ENCODE peak calls at places on chromosomes 3 and 15, in six cellular contexts. M, S, E, J, Y and Z are unnamed samples. For H3K4me1, the result is how much of the 10 kb centered on the place peaks cover.

GRCh38 chr3:188584162-188584529 is 430.2 kb downstream of the LPP start:
- DNase-seq in M (no peak), Y (no peak), E (no peak), J (no peak), S (peak), Z (no peak)

GRCh38 chr3:182226995-182227394 is 515.3 kb downstream of the SOX2 start:
- DNase-seq in M (no peak), J (no peak), E (no peak), Y (no peak), S (no peak), Z (no peak)

GRCh38 chr3:96863129-96863740 is 48.8 kb downstream of the EPHA6 start:
- DNase-seq in J (peak), Y (peak), S (peak), M (no peak), E (no peak), Z (peak)

GRCh38 chr3:157290761-157291160 is 130.8 kb upstream of the CCNL1 start:
- DNase-seq in S (no peak), M (no peak), J (no peak), Y (no peak), E (no peak), Z (no peak)

GRCh38 chr3:111864821-111865656 is 6.0 kb downstream of the PHLDB2 start:
- DNase-seq in S (no peak), E (no peak), M (no peak), Y (no peak), J (peak), Z (no peak)

GRCh38 chr3:128439226-128439625 is 27.5 kb downstream of the DNAJB8 start:
- DNase-seq in J (no peak), E (no peak), S (no peak), M (no peak), Y (no peak), Z (no peak)

GRCh38 chr15:70055601-70056051 is 42.1 kb downstream of the TLE3 start:
- DNase-seq in M (no peak), E (no peak), S (no peak), Y (no peak), J (no peak), Z (no peak)

GRCh38 chr15:58952751-58953150 is 19.3 kb upstream of the SLTM start:
- DNase-seq in S (no peak), E (no peak), Y (no peak), M (no peak), J (peak), Z (no peak)

GRCh38 chr3:60579734-60580133 is 671.5 kb downstream of the FHIT start:
- DNase-seq in Y (no peak), E (no peak), S (no peak), M (no peak), J (no peak), Z (no peak)

GRCh38 chr3:190581041-190581501 is 67.2 kb downstream of the IL1RAP start:
- DNase-seq in E (no peak), M (no peak), J (peak), Y (no peak), S (no peak), Z (no peak)

GRCh38 chr15:90681480-90681879 is 35.7 kb upstream of the BLM start:
- DNase-seq in E (peak), Y (no peak), M (no peak), J (no peak), S (peak), Z (no peak)

GRCh38 chr3:197117107-197117506 is 87.5 kb upstream of the MELTF start:
- DNase-seq in E (no peak), Y (no peak), J (no peak), M (no peak), S (no peak), Z (no peak)

GRCh38 chr15:69939513-69940440 is 157.9 kb downstream of the TLE3 start:
- DNase-seq in M (no peak), S (no peak), J (peak), E (no peak), Y (peak), Z (no peak)

GRCh38 chr3:141940204-141940776 is 63.8 kb downstream of the ATP1B3 start:
- DNase-seq in Y (no peak), S (peak), E (no peak), J (no peak), M (peak), Z (peak)

GRCh38 chr15:40891810-40892448 is 2.3 kb upstream of the VPS18 start:
- DNase-seq in J (peak), E (no peak), S (no peak), M (no peak), Y (no peak), Z (peak)

GRCh38 chr3:50153782-50154475 is 1.2 kb upstream of the SEMA3F start:
- DNase-seq in Y (no peak), S (no peak), E (no peak), J (no peak), M (no peak), Z (no peak)

GRCh38 chr3:17518189-17519059 is 224.0 kb downstream of the TBC1D5 start:
- DNase-seq in J (peak), E (no peak), Y (no peak), S (no peak), M (no peak), Z (peak)

GRCh38 chr15:38069506-38069905 is 135.1 kb downstream of the TMCO5A start:
- DNase-seq in M (peak), S (peak), Y (no peak), E (no peak), J (no peak), Z (peak)

GRCh38 chr3:71076361-71076997 is 507.0 kb downstream of the FOXP1 start:
- DNase-seq in J (no peak), E (no peak), M (no peak), Y (no peak), S (no peak), Z (no peak)

GRCh38 chr15:31867536-31868442 is 162.5 kb upstream of the CHRNA7 start:
- DNase-seq in Y (peak), M (peak), J (peak), E (no peak), S (no peak), Z (peak)

GRCh38 chr15:31869640-31870335 is 160.5 kb upstream of the CHRNA7 start:
- DNase-seq in E (no peak), Y (no peak), J (no peak), S (no peak), M (no peak), Z (peak)

GRCh38 chr15:31871887-31872281 is 158.4 kb upstream of the CHRNA7 start:
- DNase-seq in Y (no peak), E (no peak), S (no peak), J (no peak), M (no peak), Z (no peak)

GRCh38 chr15:31870336-31871158 is 159.8 kb upstream of the CHRNA7 start:
- DNase-seq in J (peak), E (peak), S (peak), Y (peak), M (peak), Z (peak)

DNA sequence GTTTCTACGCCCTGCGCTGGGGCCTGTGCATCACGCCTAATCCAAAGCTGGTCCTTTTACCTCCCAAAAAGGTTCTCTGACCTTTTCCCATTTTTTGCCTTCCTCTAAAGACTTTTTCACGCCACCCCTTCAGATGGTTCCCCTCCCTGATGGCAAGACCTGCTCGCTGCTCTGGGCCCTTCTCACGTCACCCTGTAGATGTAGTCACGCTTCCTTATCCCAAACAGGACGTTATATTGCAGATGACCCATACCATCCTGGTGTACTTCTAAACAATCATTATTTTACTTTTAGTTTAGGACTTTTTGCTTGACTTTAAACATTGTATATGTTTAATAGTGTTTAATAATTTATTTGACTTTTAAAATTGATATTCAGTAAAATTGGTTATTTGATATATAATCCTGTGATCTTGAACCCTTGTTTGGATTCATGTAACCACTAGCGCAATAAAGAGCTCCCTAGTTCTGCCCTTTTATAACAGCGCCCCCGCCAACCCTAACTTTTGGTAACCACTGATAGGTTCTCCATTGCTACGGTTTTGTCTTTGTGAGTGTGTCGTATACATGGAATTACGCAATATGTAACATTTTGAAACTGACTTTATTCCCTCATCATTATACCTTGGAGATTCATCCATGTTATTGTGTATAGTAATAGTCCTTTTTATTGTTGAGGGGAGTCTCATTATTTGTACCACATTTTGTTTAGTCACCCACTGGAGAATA is 159.0 kb upstream of the CHRNA7 start:
- DNase-seq in Y (no peak), M (no peak), J (no peak), E (no peak), S (no peak), Z (no peak)
- H3K4me3 ChIP-seq in Y (peak), M (peak), J (peak), E (peak), S (peak), Z (peak)

GRCh38 chr3:183576487-183577107 is 21.1 kb upstream of the KLHL6 start:
- DNase-seq in E (no peak), J (no peak), S (peak), Y (peak), M (no peak), Z (peak)

GRCh38 chr3:183577336-183577735 is 21.8 kb upstream of the KLHL6 start:
- DNase-seq in E (no peak), M (no peak), Y (no peak), J (no peak), S (no peak), Z (no peak)

GRCh38 chr3:183578179-183578578 is 22.7 kb upstream of the KLHL6 start:
- DNase-seq in M (no peak), Y (no peak), J (no peak), E (no peak), S (no peak), Z (no peak)

DNA sequence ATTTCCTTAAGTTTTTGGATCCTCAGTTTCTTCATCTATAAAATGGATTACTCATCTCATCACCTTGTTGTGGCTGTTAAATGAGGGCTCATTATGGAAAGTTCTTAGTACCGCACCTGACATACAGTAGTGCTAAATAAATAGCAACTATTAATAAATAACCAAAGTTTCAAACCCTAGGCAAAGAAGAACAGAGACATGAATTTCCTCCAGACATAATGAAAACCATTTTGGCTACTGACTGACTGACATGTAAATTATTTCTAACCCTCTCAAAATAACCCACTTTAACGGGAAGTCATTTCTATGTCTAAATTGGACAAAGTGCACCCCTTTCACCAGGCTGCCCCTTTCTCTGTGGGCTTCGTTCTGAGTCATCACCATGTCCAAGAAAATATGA is 17.4 kb upstream of the KLHL6 start:
- DNase-seq in Y (no peak), E (no peak), J (no peak), M (no peak), S (no peak), Z (no peak)
- H3K4me1 ChIP-seq in Y (under half), E (under half), J (under half), M (under half), S (under half), Z (under half)

GRCh38 chr3:186613637-186614265 is 891 bp downstream of the AHSG start:
- DNase-seq in M (no peak), E (no peak), S (no peak), Y (no peak), J (no peak), Z (no peak)
- H3K4me3 ChIP-seq in M (no peak), E (no peak), S (no peak), Y (no peak), J (no peak), Z (no peak)

DNA sequence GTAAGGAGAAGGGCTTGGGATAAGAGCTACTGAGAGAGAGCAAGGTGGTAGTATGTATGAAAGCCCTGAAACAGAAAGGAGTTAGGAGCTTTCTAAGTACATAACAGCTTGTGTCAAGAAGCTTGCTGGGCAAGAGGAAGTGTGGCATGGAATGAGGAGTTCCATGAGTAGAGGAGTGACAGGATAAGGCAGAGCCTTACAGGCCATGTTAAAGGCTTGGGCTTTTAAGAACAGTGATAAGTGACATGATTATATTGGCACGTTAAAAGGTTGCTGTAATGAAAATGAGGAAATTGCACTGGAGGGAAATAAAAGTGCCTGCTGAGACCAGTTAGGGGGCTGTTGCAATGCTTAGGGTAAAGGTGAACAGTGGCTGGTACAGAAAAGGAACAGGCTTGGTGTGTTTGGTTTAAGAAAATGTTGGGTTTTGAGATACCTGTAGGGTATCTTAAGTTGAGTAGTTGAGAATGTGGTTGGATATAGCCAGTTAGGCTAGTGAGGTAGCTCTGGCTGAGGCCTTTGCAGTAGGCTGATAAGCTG is 49.0 kb downstream of the MEF2A start:
- DNase-seq in J (peak), Y (no peak), M (no peak), E (no peak), S (no peak), Z (no peak)
- H3K4me1 ChIP-seq in J (half or more), Y (under half), M (under half), E (under half), S (under half), Z (under half)

DNA sequence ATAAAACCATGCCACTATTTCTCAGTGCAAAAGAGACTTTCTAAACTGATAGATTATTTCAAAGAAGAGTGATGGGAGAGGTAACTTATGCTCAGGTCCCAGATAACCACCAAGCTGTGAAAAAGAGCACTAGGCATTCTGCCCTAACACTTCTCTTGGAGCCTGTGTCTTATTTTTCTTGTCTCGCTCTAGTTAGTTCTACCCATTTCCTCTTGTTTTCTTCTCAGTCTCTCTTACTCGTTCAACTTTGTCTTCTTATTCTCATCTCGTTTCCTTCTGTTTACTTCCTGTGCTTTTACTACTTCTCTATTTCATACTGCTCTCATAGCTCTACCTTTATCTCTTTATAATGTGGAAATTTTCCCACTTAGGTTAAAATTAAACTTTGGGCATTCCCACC is 91.8 kb upstream of the CGNL1 start:
- DNase-seq in Y (no peak), M (no peak), E (no peak), J (no peak), S (no peak), Z (no peak)
- H3K4me3 ChIP-seq in Y (no peak), M (no peak), E (no peak), J (no peak), S (no peak), Z (no peak)

GRCh38 chr15:85606721-85607120 is 188.0 kb downstream of the KLHL25 start:
- DNase-seq in M (no peak), J (no peak), Y (no peak), E (no peak), S (no peak), Z (no peak)
- H3K4me1 ChIP-seq in M (under half), J (under half), Y (under half), E (under half), S (under half), Z (under half)

DNA sequence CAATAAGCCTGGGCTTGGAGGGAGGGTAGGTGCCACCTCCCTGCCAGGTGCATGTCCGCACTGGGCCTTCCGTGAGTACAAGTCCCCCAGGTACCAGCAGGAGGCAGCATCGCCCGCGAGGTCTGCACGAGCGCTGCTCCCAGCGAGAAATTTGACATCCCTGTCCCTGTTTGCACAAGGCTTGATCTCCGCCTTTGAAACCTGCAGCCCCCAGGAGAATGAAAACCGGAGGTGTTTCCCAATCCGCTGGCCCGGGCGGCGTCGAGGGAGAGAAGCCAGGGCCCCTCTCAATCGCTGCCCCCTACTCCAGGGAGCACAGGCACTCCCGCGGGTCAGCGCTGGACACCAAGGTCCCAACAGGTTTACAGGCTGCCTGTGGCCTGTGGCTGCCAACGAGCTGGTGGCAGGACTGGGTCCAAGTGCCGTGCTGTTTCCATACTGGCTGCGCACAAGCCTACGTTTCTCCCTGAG is 961 bp downstream of the HAPLN3 start:
- DNase-seq in J (peak), S (no peak), Y (peak), E (no peak), M (peak), Z (peak)
- H3K4me3 ChIP-seq in J (peak), S (peak), Y (peak), E (peak), M (peak), Z (peak)

GRCh38 chr15:75696303-75696657 is 16.4 kb downstream of the CSPG4 start:
- DNase-seq in S (peak), E (peak), J (no peak), Y (no peak), M (no peak), Z (no peak)
- H3K4me1 ChIP-seq in S (half or more), E (under half), J (under half), Y (under half), M (under half), Z (under half)

GRCh38 chr3:14358426-14359211 is 43.8 kb upstream of the SLC6A6 start:
- DNase-seq in Y (no peak), E (no peak), J (no peak), S (peak), M (no peak), Z (no peak)
- H3K4me3 ChIP-seq in Y (no peak), E (no peak), J (no peak), S (peak), M (no peak), Z (no peak)

DNA sequence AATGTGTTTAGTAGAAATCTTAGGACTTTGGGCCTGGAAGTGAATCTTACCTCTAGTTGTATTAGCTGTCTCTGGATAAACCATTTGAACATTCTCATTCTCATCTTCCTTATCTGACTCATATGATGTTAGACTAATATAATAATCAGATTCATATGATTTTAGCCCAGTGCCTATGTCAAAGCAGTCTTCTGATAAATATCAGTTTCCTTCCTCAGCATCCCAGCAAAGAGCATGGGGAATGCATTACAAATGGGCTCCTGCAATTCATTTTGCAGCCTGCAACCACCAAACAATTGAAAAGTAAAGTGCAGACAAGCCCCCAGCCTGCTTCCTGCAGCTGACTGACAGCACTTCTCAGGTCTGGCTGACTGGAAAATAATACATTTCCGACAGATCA is 78.2 kb upstream of the STAC start:
- DNase-seq in J (no peak), E (no peak), Y (no peak), S (no peak), M (no peak), Z (no peak)
- H3K4me1 ChIP-seq in J (under half), E (under half), Y (under half), S (under half), M (under half), Z (under half)